ENCODE peak calls at places on chromosomes 1 and 21, in six cellular contexts. R, X, Q, M, W and V are unnamed samples.

GRCh38 chr1:48005254-48006162 is 8.3 kb upstream of the TRABD2B start:
- DNase-seq in R (no peak), Q (no peak), X (no peak), M (no peak), W (no peak), V (no peak)

GRCh38 chr1:10866314-10867091 is 70.1 kb upstream of the CASZ1 start:
- DNase-seq in M (no peak), R (no peak), Q (no peak), W (no peak), X (no peak), V (no peak)

GRCh38 chr1:71641013-71641412 is 560.2 kb upstream of the ZRANB2 start:
- DNase-seq in M (no peak), Q (no peak), R (no peak), X (no peak), W (no peak), V (no peak)

GRCh38 chr1:201376464-201377374 is 761 bp downstream of the TNNT2 start:
- DNase-seq in Q (no peak), W (no peak), R (no peak), X (peak; percentile 11), M (peak; percentile 2), V (peak; percentile 10)

GRCh38 chr1:59116920-59117542 is 179.9 kb upstream of the FGGY start:
- DNase-seq in R (no peak), Q (no peak), X (peak; percentile 67), M (peak; percentile 26), W (no peak), V (no peak)

GRCh38 chr1:9551984-9552383 is 12.7 kb downstream of the SLC25A33 start:
- DNase-seq in Q (no peak), X (no peak), R (no peak), W (no peak), M (no peak), V (no peak)

GRCh38 chr1:226572325-226572726 is 23.8 kb downstream of the STUM start:
- DNase-seq in W (no peak), Q (no peak), X (no peak), M (no peak), R (no peak), V (no peak)

GRCh38 chr21:32463889-32464300 is 51.4 kb downstream of the EVA1C start:
- DNase-seq in Q (no peak), W (peak; percentile 2), R (peak; percentile 29), X (peak; percentile 99), M (peak; percentile 71), V (no peak)

GRCh38 chr1:8137406-8138244 is 111.5 kb upstream of the ERRFI1 start:
- DNase-seq in X (peak; percentile 97), M (peak; percentile 98), R (peak; percentile 84), Q (no peak), W (no peak), V (no peak)

GRCh38 chr1:109897244-109897955 is 13.2 kb upstream of the CSF1 start:
- DNase-seq in W (no peak), R (no peak), M (no peak), X (peak; percentile 60), Q (no peak), V (no peak)

GRCh38 chr1:51955797-51956527 is 34.5 kb downstream of the RAB3B start:
- DNase-seq in R (no peak), M (no peak), W (no peak), X (no peak), Q (no peak), V (no peak)

GRCh38 chr1:108149796-108150467 is 50.2 kb downstream of the SLC25A24 start:
- DNase-seq in M (peak; percentile 20), Q (no peak), R (no peak), W (no peak), X (peak; percentile 52), V (no peak)

GRCh38 chr21:29943885-29944284 is 4.1 kb upstream of the GRIK1 start:
- DNase-seq in Q (no peak), R (no peak), W (no peak), X (no peak), M (no peak), V (no peak)

GRCh38 chr1:36542962-36543515 is 60.3 kb upstream of the CSF3R start:
- DNase-seq in M (no peak), W (no peak), X (no peak), Q (no peak), R (no peak), V (no peak)

GRCh38 chr1:160206421-160207117 is 1.4 kb downstream of the PEA15 start:
- DNase-seq in X (peak; percentile 90), W (no peak), M (peak; percentile 72), R (peak; percentile 62), Q (no peak), V (no peak)

GRCh38 chr1:17010601-17011438 is 908 bp downstream of the ATP13A2 start:
- DNase-seq in Q (peak; percentile 87), W (no peak), R (no peak), X (peak; percentile 35), M (no peak), V (no peak)

GRCh38 chr21:43637530-43637929 is 21.8 kb downstream of the HSF2BP start:
- DNase-seq in W (no peak), X (no peak), Q (no peak), M (no peak), R (no peak), V (no peak)

GRCh38 chr1:218743861-218744505 is 398.8 kb downstream of the TGFB2 start:
- DNase-seq in R (no peak), X (no peak), Q (no peak), M (no peak), W (no peak), V (no peak)

GRCh38 chr21:42465008-42465878 is 30.8 kb downstream of the RSPH1 start:
- DNase-seq in M (no peak), R (no peak), Q (no peak), W (no peak), X (no peak), V (peak; percentile 10)

GRCh38 chr1:172450524-172450885 is 6.6 kb upstream of the PIGC start:
- DNase-seq in R (no peak), W (no peak), M (no peak), Q (peak; percentile 52), X (no peak), V (no peak)

GRCh38 chr1:18883636-18884418 is 18.5 kb downstream of the ALDH4A1 start:
- DNase-seq in X (peak; percentile 73), Q (no peak), R (no peak), M (peak; percentile 16), W (peak; percentile 49), V (peak; percentile 86)

GRCh38 chr1:69523032-69523431 is 44.7 kb upstream of the LRRC7 start:
- DNase-seq in W (no peak), Q (no peak), X (no peak), R (peak; percentile 77), M (peak; percentile 90), V (no peak)

GRCh38 chr1:47229031-47229831 is 2.8 kb downstream of the TAL1 start:
- DNase-seq in W (no peak), R (no peak), X (no peak), Q (no peak), M (no peak), V (peak; percentile 88)

GRCh38 chr1:75265792-75266191 is 131.6 kb downstream of the LHX8 start:
- DNase-seq in X (peak; percentile 61), M (no peak), R (peak; percentile 0), W (peak; percentile 52), Q (no peak), V (peak; percentile 38)

GRCh38 chr1:36889846-36890245 is 144.5 kb downstream of the GRIK3 start:
- DNase-seq in R (no peak), Q (no peak), W (no peak), M (no peak), X (no peak), V (no peak)